ENCODE peak calls at places on chromosomes 1 and 21, in ten cellular contexts. L is ovary, P is adrenal gland, W is uterus, Y is body of pancreas, Z is H54, X is GM12891, N is transverse colon, O is stomach, I is breast epithelium. V is an unnamed sample.

GRCh38 chr1:19643602-19644419 is at the start of gene NBL1:
- DNase-seq in L (peak), P (no peak), W (peak), Y (peak), Z (no peak), X (peak), N (peak), O (peak), I (no peak), V (peak)

GRCh38 chr1:167777253-167777618 is 55.5 kb downstream of the MPZL1 start:
- DNase-seq in L (no peak), P (no peak), W (no peak), Y (no peak), Z (no peak), X (no peak), N (no peak), O (no peak), I (no peak), V (no peak)

GRCh38 chr1:67307251-67308060 is at the start of gene IL12RB2:
- DNase-seq in L (no peak), P (no peak), W (no peak), Y (peak), Z (no peak), X (peak), N (peak), O (peak), I (no peak), V (peak)

GRCh38 chr1:63821650-63822049 is 47.8 kb downstream of the ROR1 start:
- DNase-seq in L (peak), P (no peak), W (peak), Y (peak), Z (peak), X (no peak), N (no peak), O (no peak), I (no peak), V (no peak)

GRCh38 chr21:29413683-29414082 is 115.0 kb downstream of the BACH1 start:
- DNase-seq in L (no peak), P (no peak), W (no peak), Y (no peak), Z (no peak), X (no peak), N (no peak), O (no peak), I (no peak), V (no peak)

GRCh38 chr1:155250633-155251449 is 4.4 kb downstream of the ENTREP3 start:
- DNase-seq in L (peak), P (peak), W (peak), Y (peak), Z (peak), X (peak), N (peak), O (peak), I (peak), V (peak)

GRCh38 chr1:209040351-209040750 is 543.2 kb upstream of the CAMK1G start:
- DNase-seq in L (no peak), P (no peak), W (no peak), Y (no peak), Z (no peak), X (no peak), N (no peak), O (no peak), I (no peak), V (no peak)

GRCh38 chr1:199959033-199959774 is 68.3 kb upstream of the NR5A2 start:
- DNase-seq in L (no peak), P (no peak), W (no peak), Y (no peak), Z (no peak), X (no peak), N (no peak), O (no peak), I (no peak), V (no peak)

GRCh38 chr21:37266515-37267221 is 466 bp downstream of the VPS26C start:
- DNase-seq in L (no peak), P (no peak), W (no peak), Y (no peak), Z (no peak), X (no peak), N (no peak), O (peak), I (no peak), V (no peak)

GRCh38 chr1:161217831-161218230 is 2.7 kb downstream of the FCER1G start:
- DNase-seq in L (no peak), P (no peak), W (no peak), Y (no peak), Z (no peak), X (no peak), N (no peak), O (no peak), I (no peak), V (no peak)

GRCh38 chr1:161216945-161217712 is 2.0 kb downstream of the FCER1G start:
- DNase-seq in L (no peak), P (no peak), W (no peak), Y (peak), Z (no peak), X (peak), N (no peak), O (no peak), I (no peak), V (no peak)

GRCh38 chr1:161218301-161219077 is 3.4 kb downstream of the FCER1G start:
- DNase-seq in L (no peak), P (no peak), W (no peak), Y (no peak), Z (no peak), X (no peak), N (no peak), O (no peak), I (no peak), V (no peak)

GRCh38 chr1:161220002-161220401 is 3.4 kb downstream of the APOA2 start:
- DNase-seq in L (no peak), P (no peak), W (no peak), Y (no peak), Z (no peak), X (no peak), N (no peak), O (no peak), I (no peak), V (no peak)

GRCh38 chr1:161219078-161219892 is 4.1 kb downstream of the APOA2 start:
- DNase-seq in L (no peak), P (no peak), W (no peak), Y (no peak), Z (no peak), X (no peak), N (no peak), O (no peak), I (no peak), V (no peak)
- TF ChIP-seq POLR2A in L (no peak), P (no peak), W (no peak), Y (no peak), Z (no peak), X (no peak), N (no peak), O (no peak), I (no peak), V (no peak)

DNA sequence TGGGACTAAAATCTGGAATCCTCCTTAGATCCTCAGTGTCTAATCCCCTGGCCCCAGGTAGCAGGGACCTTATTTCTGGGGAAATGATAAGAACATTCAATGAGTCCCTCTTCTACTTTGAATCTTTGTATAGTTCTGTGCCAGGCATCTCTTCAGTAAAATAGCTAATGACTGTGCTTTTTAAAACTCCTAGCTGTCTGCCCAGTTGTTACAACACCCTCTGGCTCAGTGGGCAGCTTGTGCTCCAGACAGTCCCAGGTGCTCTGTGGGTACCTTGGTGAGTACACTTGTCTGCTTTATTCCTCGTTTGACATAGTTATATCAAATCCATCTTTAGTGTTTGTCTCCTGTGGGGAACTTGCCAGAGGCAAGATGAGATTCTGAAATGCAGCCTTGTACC is 18.0 kb downstream of the TGFB2 start:
- DNase-seq in L (no peak), P (no peak), W (no peak), Y (no peak), Z (no peak), X (no peak), N (no peak), O (no peak), I (no peak), V (no peak)
- TF ChIP-seq POLR2A in L (no peak), P (no peak), W (no peak), Y (no peak), Z (no peak), X (no peak), N (no peak), O (no peak), I (no peak), V (no peak)

GRCh38 chr21:39650306-39650705 is 37.6 kb downstream of the B3GALT5 start:
- DNase-seq in L (no peak), P (no peak), W (no peak), Y (no peak), Z (no peak), X (no peak), N (no peak), O (no peak), I (no peak), V (no peak)
- TF ChIP-seq POLR2A in L (no peak), P (no peak), W (no peak), Y (no peak), Z (no peak), X (no peak), N (no peak), O (no peak), I (no peak), V (no peak)

GRCh38 chr1:58041621-58042020 is 504.9 kb downstream of the OMA1 start:
- DNase-seq in L (no peak), P (no peak), W (no peak), Y (no peak), Z (no peak), X (no peak), N (no peak), O (no peak), I (no peak), V (no peak)
- TF ChIP-seq POLR2A in L (no peak), P (no peak), W (no peak), Y (no peak), Z (no peak), X (no peak), N (no peak), O (no peak), I (no peak), V (no peak)

GRCh38 chr1:28104866-28105467 is 16.6 kb upstream of the EYA3 start:
- DNase-seq in L (no peak), P (peak), W (no peak), Y (peak), Z (peak), X (no peak), N (peak), O (peak), I (no peak), V (no peak)
- TF ChIP-seq POLR2A in L (no peak), P (no peak), W (no peak), Y (no peak), Z (no peak), X (no peak), N (peak), O (no peak), I (no peak), V (no peak)

GRCh38 chr21:41678944-41679343 is 87.9 kb downstream of the RIPK4 start:
- DNase-seq in L (peak), P (peak), W (peak), Y (peak), Z (peak), X (no peak), N (peak), O (peak), I (peak), V (peak)
- TF ChIP-seq POLR2A in L (no peak), P (no peak), W (no peak), Y (no peak), Z (peak), X (no peak), N (no peak), O (no peak), I (no peak), V (no peak)

GRCh38 chr1:162195567-162195966 is 126.1 kb downstream of the NOS1AP start:
- DNase-seq in L (no peak), P (no peak), W (no peak), Y (no peak), Z (no peak), X (no peak), N (no peak), O (no peak), I (no peak), V (no peak)
- TF ChIP-seq POLR2A in L (no peak), P (no peak), W (no peak), Y (no peak), Z (no peak), X (no peak), N (no peak), O (no peak), I (no peak), V (no peak)

V was measured in erythroblast.